ENCODE peak calls at places on chromosomes 16 and 17, in six cellular contexts. S is tibial nerve, D is A549, N is PC-3, P is ascending aorta, O is heart left ventricle. Q is an unnamed sample. For H3K4me1, the result is how much of the 10 kb centered on the place peaks cover.

GRCh38 chr17:50681260-50682200 is 26.2 kb downstream of the ANKRD40 start:
- DNase-seq in S (no peak), D (peak), N (peak), P (no peak), O (peak), Q (peak)

GRCh38 chr17:45146616-45147101 is 1.6 kb upstream of the HEXIM1 start:
- DNase-seq in S (no peak), D (peak), N (no peak), P (peak), O (no peak), Q (peak)

GRCh38 chr16:50300942-50301625 is 34.7 kb downstream of the ADCY7 start:
- DNase-seq in S (no peak), D (no peak), N (no peak), P (peak), O (peak), Q (no peak)

GRCh38 chr16:3690991-3691720 is 26.2 kb downstream of the TRAP1 start:
- DNase-seq in S (peak), D (peak), N (no peak), P (no peak), O (no peak), Q (no peak)

GRCh38 chr16:50501251-50501650 is 46.9 kb upstream of the NKD1 start:
- DNase-seq in S (no peak), D (no peak), N (no peak), P (no peak), O (no peak), Q (no peak)

GRCh38 chr16:60553316-60553801 is 1482.9 kb downstream of the CDH8 start:
- DNase-seq in S (no peak), D (no peak), N (no peak), P (no peak), O (no peak), Q (no peak)

GRCh38 chr17:58338454-58338841 is 9.9 kb upstream of the TSPOAP1 start:
- DNase-seq in S (no peak), D (no peak), N (no peak), P (no peak), O (no peak), Q (no peak)

GRCh38 chr17:50200447-50201225 is 795 bp downstream of the COL1A1 start:
- DNase-seq in S (peak), D (peak), N (peak), P (peak), O (peak), Q (peak)

GRCh38 chr17:39144414-39144813 is 7.0 kb downstream of the PLXDC1 start:
- DNase-seq in S (peak), D (no peak), N (peak), P (peak), O (peak), Q (no peak)

GRCh38 chr16:9091867-9092281 is 430 bp downstream of the HAPSTR1 start:
- DNase-seq in S (peak), D (peak), N (no peak), P (peak), O (peak), Q (no peak)

GRCh38 chr16:53922067-53922804 is 218.3 kb downstream of the FTO start:
- DNase-seq in S (no peak), D (no peak), N (no peak), P (no peak), O (no peak), Q (no peak)

GRCh38 chr16:2042666-2043295 is 4.9 kb downstream of the NTHL1 start:
- DNase-seq in S (no peak), D (peak), N (no peak), P (no peak), O (no peak), Q (no peak)

GRCh38 chr17:47730681-47731080 is 2.4 kb upstream of the TBX21 start:
- DNase-seq in S (no peak), D (no peak), N (no peak), P (no peak), O (no peak), Q (peak)

GRCh38 chr16:85151603-85152413 is 39.5 kb upstream of the CIBAR2 start:
- DNase-seq in S (peak), D (no peak), N (peak), P (peak), O (peak), Q (no peak)

GRCh38 chr17:35433075-35433894 is 985 bp upstream of the SLFN12 start:
- DNase-seq in S (no peak), D (peak), N (peak), P (peak), O (peak), Q (peak)

DNA sequence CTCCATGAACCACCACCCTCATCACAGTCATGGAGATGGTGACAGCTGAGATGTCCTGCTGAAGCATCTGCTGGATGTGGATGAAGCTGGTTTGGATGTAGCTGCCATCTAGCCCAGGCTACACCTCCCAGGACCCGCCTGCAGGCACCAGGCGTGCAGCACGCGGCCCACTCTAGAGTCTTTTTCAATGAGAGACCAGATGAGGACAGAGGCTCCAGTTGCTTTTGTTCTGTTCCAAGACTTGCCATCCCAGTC is 102.1 kb downstream of the ZNF778 start:
- DNase-seq in S (no peak), D (no peak), N (no peak), P (no peak), O (no peak), Q (no peak)
- H3K4me3 ChIP-seq in S (no peak), D (peak), N (peak), P (peak), O (no peak), Q (no peak)

GRCh38 chr16:48321307-48322036 is 63.7 kb downstream of the SIAH1 start:
- DNase-seq in S (no peak), D (no peak), N (no peak), P (no peak), O (no peak), Q (no peak)
- TF ChIP-seq CTCF in S (no peak), D (no peak), N (no peak), P (no peak), O (no peak), Q (no peak)

GRCh38 chr16:69618721-69619120 is 53.0 kb downstream of the NFAT5 start:
- DNase-seq in S (no peak), D (no peak), N (no peak), P (no peak), O (no peak), Q (no peak)
- H3K4me1 ChIP-seq in S (under half), D (under half), N (under half), P (under half), O (under half), Q (half or more)

GRCh38 chr17:29347831-29348281 is 42.3 kb upstream of the TAOK1 start:
- DNase-seq in S (no peak), D (no peak), N (peak), P (no peak), O (no peak), Q (no peak)
- H3K4me3 ChIP-seq in S (no peak), D (no peak), N (no peak), P (no peak), O (no peak), Q (no peak)

GRCh38 chr16:70270176-70270575 is 18.4 kb upstream of the EXOSC6 start:
- DNase-seq in S (no peak), D (no peak), N (no peak), P (no peak), O (no peak), Q (no peak)

GRCh38 chr16:70269471-70269870 is 17.7 kb upstream of the EXOSC6 start:
- DNase-seq in S (no peak), D (no peak), N (no peak), P (no peak), O (no peak), Q (no peak)

GRCh38 chr16:70271696-70272095 is 17.6 kb downstream of the AARS1 start:
- DNase-seq in S (no peak), D (no peak), N (no peak), P (no peak), O (no peak), Q (no peak)

GRCh38 chr16:70267516-70267915 is 15.8 kb upstream of the EXOSC6 start:
- DNase-seq in S (no peak), D (peak), N (peak), P (no peak), O (no peak), Q (peak)
- TF ChIP-seq CTCF in S (no peak), D (peak), N (peak), P (peak), O (peak), Q (peak)

GRCh38 chr17:78126895-78127239 is 1.7 kb downstream of the TMC6 start:
- DNase-seq in S (no peak), D (no peak), N (no peak), P (no peak), O (no peak), Q (no peak)
- H3K4me1 ChIP-seq in S (under half), D (under half), N (under half), P (under half), O (half or more), Q (under half)

GRCh38 chr17:8326591-8327583 is 12.8 kb upstream of the ODF4 start:
- DNase-seq in S (no peak), D (no peak), N (no peak), P (no peak), O (peak), Q (no peak)
- H3K4me3 ChIP-seq in S (peak), D (no peak), N (no peak), P (peak), O (peak), Q (no peak)

GRCh38 chr17:63116228-63116627 is 150.2 kb downstream of the TANC2 start:
- DNase-seq in S (no peak), D (peak), N (peak), P (no peak), O (no peak), Q (no peak)
- TF ChIP-seq CTCF in S (no peak), D (peak), N (peak), P (no peak), O (no peak), Q (no peak)

GRCh38 chr17:4839221-4839620 is 6.1 kb downstream of the MINK1 start:
- DNase-seq in S (no peak), D (no peak), N (no peak), P (no peak), O (no peak), Q (no peak)
- H3K4me1 ChIP-seq in S (under half), D (under half), N (under half), P (under half), O (under half), Q (under half)

Q was measured in Caco-2.